ENCODE peak calls at places on chromosome 6, in four cellular contexts. Z is GM12878, E is HepG2, V is A549. W is an unnamed sample.

GRCh38 chr6:124056884-124057283 is 253.2 kb downstream of the NKAIN2 start:
- DNase-seq in E (no peak), V (no peak), Z (no peak), W (no peak)

GRCh38 chr6:128807577-128807976 is 75.4 kb upstream of the LAMA2 start:
- DNase-seq in Z (no peak), E (peak), V (peak), W (peak)

GRCh38 chr6:31305674-31306219 is 33.9 kb upstream of the HLA-C start:
- DNase-seq in E (no peak), V (no peak), Z (no peak), W (peak)

GRCh38 chr6:108432792-108433191 is 127.9 kb upstream of the FOXO3 start:
- DNase-seq in Z (no peak), E (no peak), V (no peak), W (no peak)

GRCh38 chr6:143516700-143517446 is 5.4 kb upstream of the FUCA2 start:
- DNase-seq in Z (no peak), V (no peak), E (no peak), W (peak)

GRCh38 chr6:165615629-165616028 is 47.4 kb downstream of the PDE10A start:
- DNase-seq in Z (peak), E (no peak), V (no peak), W (peak)

GRCh38 chr6:4731996-4732395 is 44.2 kb upstream of the CDYL start:
- DNase-seq in Z (no peak), E (no peak), V (no peak), W (no peak)

GRCh38 chr6:70622426-70622825 is 45.3 kb upstream of the SMAP1 start:
- DNase-seq in Z (no peak), E (no peak), V (no peak), W (no peak)

GRCh38 chr6:125539892-125540291 is 209.5 kb upstream of the HEY2 start:
- DNase-seq in E (no peak), Z (no peak), V (no peak), W (no peak)

GRCh38 chr6:50762798-50763197 is 49.5 kb downstream of the TFAP2D start:
- DNase-seq in Z (no peak), V (no peak), E (no peak), W (no peak)

GRCh38 chr6:3569817-3570216 is 113.0 kb upstream of the SLC22A23 start:
- DNase-seq in V (no peak), E (no peak), Z (no peak), W (no peak)

GRCh38 chr6:79250559-79250958 is 16.1 kb upstream of the HMGN3 start:
- DNase-seq in V (no peak), Z (no peak), E (no peak), W (no peak)

GRCh38 chr6:137353842-137354397 is 134.7 kb upstream of the IFNGR1 start:
- DNase-seq in V (no peak), Z (no peak), E (peak), W (no peak)

GRCh38 chr6:39642300-39642699 is 82.9 kb downstream of the KIF6 start:
- DNase-seq in Z (no peak), E (no peak), V (no peak), W (no peak)
- TF ChIP-seq MYC in Z (no peak), E (no peak), V (no peak), W (no peak)

DNA sequence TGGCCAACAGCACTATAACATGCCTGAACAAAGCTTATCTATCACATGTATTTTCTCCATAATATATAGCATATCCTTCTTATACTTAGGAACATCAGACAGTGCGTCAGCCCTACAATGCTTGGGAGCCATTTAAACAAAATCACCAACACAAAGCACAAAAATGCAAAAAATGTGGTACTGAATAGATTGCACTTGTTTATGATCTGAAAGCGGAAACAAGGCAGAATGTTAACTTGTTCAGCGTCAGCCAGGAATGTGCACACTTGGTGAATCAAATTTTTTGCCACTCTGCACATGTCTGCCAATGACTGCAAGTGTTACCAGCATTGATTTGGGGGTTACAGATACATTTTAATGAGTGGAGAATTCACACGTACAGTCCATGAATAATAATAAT is 14.8 kb downstream of the SLC35A1 start:
- DNase-seq in V (no peak), Z (no peak), E (no peak), W (no peak)
- TF ChIP-seq MYC in V (no peak), Z (no peak), E (no peak), W (no peak)

GRCh38 chr6:88653936-88654335 is 309.5 kb downstream of the RNGTT start:
- DNase-seq in Z (no peak), E (no peak), V (no peak), W (no peak)
- TF ChIP-seq MYC in Z (no peak), E (no peak), V (no peak), W (no peak)

DNA sequence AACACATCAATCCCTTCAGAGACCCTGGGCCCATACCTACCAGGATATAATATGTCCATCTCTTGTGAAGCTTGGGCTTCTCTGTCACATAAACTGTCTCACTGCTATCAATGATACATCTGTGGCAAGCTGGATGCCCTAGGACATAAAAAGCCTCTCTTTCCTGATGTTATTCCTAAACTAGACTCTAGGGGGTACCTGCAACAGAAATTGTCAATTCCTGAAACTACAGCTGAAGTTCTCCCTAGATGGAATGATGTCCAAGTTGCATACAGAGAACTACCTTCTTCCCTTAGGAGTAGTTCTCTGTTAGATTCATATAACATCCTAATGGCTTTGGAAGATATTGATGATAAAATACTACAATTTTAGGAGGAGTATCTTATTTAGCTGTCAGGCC is 35.8 kb downstream of the TBX18 start:
- DNase-seq in Z (no peak), V (peak), E (peak), W (peak)
- TF ChIP-seq MYC in Z (no peak), V (no peak), E (no peak), W (no peak)

GRCh38 chr6:409370-409972 is 17.9 kb downstream of the IRF4 start:
- DNase-seq in V (no peak), E (no peak), Z (no peak), W (no peak)

GRCh38 chr6:414447-414846 is 22.9 kb downstream of the IRF4 start:
- DNase-seq in Z (no peak), E (no peak), V (no peak), W (peak)

GRCh38 chr6:410555-411395 is 19.2 kb downstream of the IRF4 start:
- DNase-seq in Z (no peak), V (no peak), E (no peak), W (no peak)

GRCh38 chr6:412146-412886 is 20.8 kb downstream of the IRF4 start:
- DNase-seq in Z (no peak), E (no peak), V (no peak), W (no peak)

GRCh38 chr6:411402-412145 is 20.0 kb downstream of the IRF4 start:
- DNase-seq in Z (no peak), V (no peak), E (no peak), W (peak)
- TF ChIP-seq MYC in Z (no peak), V (no peak), E (no peak), W (no peak)

GRCh38 chr6:54291146-54291545 is 17.1 kb upstream of the TINAG start:
- DNase-seq in V (no peak), E (no peak), Z (peak), W (peak)
- TF ChIP-seq MYC in V (no peak), E (no peak), Z (no peak), W (no peak)

DNA sequence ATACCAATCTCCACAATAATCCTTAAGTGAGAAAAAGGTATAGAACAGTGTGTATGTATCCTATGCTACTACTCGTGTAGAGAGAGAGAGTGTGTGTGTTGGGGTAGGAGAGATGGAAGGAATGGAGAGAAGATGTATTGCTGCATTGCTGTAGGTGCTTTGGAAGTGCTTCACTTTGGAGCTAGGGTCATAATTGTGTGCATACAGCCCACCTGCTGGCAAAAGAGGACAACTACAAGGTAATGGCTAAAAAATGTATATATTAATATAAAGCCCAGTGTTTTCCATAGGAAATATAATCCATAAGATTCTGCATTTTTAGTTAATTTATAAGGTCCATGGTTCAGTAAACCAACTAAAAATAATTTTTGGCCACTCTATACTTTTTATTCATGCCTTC is 36.1 kb downstream of the SERAC1 start:
- DNase-seq in E (peak), V (peak), Z (no peak), W (peak)
- TF ChIP-seq MYC in E (no peak), V (no peak), Z (no peak), W (no peak)

DNA sequence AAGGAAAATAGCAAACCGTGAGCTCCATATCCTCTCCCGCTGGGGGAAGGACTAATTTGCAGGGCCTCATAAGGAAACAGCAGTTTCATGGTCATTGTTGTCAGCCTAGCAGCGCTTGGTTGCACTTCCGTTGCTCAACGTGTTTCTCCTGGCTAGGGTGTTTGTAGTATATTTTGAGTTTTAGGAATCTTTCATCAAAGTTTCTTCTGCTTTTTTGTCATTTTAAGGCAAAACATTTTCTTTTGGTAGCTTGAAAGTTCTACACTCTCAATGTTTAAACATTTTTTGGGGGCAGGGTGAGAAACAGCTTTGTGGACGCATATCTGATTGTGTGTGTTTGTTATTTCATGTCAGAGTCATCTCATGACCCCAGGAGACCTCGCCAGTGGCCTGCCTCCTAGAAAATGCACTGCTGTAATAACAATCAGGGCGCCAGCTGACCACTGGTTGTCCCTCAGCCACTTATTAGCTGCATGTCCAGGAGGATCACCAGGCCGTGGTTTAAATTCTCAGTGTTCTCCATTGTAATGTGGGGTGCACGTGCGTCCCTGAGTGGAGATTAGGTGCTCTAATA is 20.6 kb downstream of the JARID2 start:
- DNase-seq in V (no peak), E (peak), Z (no peak), W (peak)
- TF ChIP-seq MYC in V (no peak), E (no peak), Z (no peak), W (peak)

GRCh38 chr6:35449287-35449881 is 2.8 kb upstream of the FANCE start:
- DNase-seq in V (peak), E (peak), Z (no peak), W (peak)
- TF ChIP-seq MYC in V (no peak), E (no peak), Z (no peak), W (no peak)

GRCh38 chr6:23176471-23176870 is 607.1 kb downstream of the HDGFL1 start:
- DNase-seq in V (no peak), E (no peak), Z (no peak), W (no peak)

GRCh38 chr6:23181301-23182110 is 612.1 kb downstream of the HDGFL1 start:
- DNase-seq in V (no peak), E (no peak), Z (no peak), W (no peak)

GRCh38 chr6:23176883-23177282 is 607.5 kb downstream of the HDGFL1 start:
- DNase-seq in Z (no peak), V (peak), E (no peak), W (peak)

GRCh38 chr6:23180504-23181293 is 611.3 kb downstream of the HDGFL1 start:
- DNase-seq in Z (no peak), V (no peak), E (no peak), W (no peak)

DNA sequence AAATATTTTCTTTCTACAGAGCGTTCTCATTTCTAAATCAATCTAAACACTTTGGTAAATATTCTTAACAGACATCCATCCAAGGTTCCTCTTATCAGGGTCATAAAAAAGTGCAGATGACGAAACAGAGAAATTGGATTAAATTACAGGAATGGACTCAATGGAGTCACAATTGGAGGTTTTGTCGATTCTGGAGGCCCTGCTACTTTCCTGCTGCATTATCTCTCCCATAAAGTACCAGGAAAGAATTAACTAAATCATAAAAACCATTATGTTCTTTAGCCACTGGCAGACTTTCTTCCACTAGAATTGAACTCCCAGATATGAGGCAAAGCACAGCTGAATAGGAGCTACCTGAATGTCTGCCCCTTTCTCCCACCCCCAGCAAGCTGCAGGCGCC is 610.6 kb downstream of the HDGFL1 start:
- DNase-seq in E (no peak), Z (no peak), V (no peak), W (no peak)
- TF ChIP-seq MYC in E (no peak), Z (no peak), V (no peak), W (no peak)

W was measured in NB4.